ENCODE peak calls at places on chromosome 18, in ten cellular contexts. B, L, X, Y, I, N, E, A, O and S are unnamed samples.

GRCh38 chr18:23761941-23762340 is 72.7 kb downstream of the LAMA3 start:
- DNase-seq in B (no peak), L (no peak), X (no peak), Y (no peak), I (no peak), N (no peak), E (no peak), A (no peak), O (no peak), S (no peak)

GRCh38 chr18:39799010-39799409 is 2156.0 kb upstream of the PIK3C3 start:
- DNase-seq in B (no peak), L (no peak), X (peak), Y (no peak), I (no peak), N (no peak), E (no peak), A (peak), O (no peak), S (no peak)

GRCh38 chr18:59993560-59993959 is 93.8 kb downstream of the PMAIP1 start:
- DNase-seq in B (no peak), L (no peak), X (no peak), Y (no peak), I (no peak), N (no peak), E (no peak), A (no peak), O (no peak), S (no peak)

GRCh38 chr18:14769381-14769780 is 21.4 kb downstream of the ANKRD30B start:
- DNase-seq in B (no peak), L (no peak), X (no peak), Y (no peak), I (no peak), N (no peak), E (no peak), A (no peak), O (no peak), S (no peak)

GRCh38 chr18:51248685-51249084 is 51.2 kb upstream of the MEX3C start:
- DNase-seq in B (no peak), L (no peak), X (no peak), Y (no peak), I (no peak), N (no peak), E (no peak), A (no peak), O (no peak), S (no peak)

GRCh38 chr18:56436651-56437050 is 201.7 kb downstream of the TXNL1 start:
- DNase-seq in B (no peak), L (no peak), X (no peak), Y (no peak), I (no peak), N (no peak), E (no peak), A (no peak), O (no peak), S (no peak)

GRCh38 chr18:59691996-59692395 is 5.2 kb downstream of the CCBE1 start:
- DNase-seq in B (no peak), L (no peak), X (no peak), Y (peak), I (no peak), N (no peak), E (no peak), A (no peak), O (no peak), S (no peak)

GRCh38 chr18:21064347-21064746 is 47.3 kb downstream of the ROCK1 start:
- DNase-seq in B (no peak), L (no peak), X (no peak), Y (peak), I (no peak), N (no peak), E (no peak), A (no peak), O (no peak), S (no peak)

GRCh38 chr18:26057208-26057821 is 33.1 kb downstream of the SS18 start:
- DNase-seq in B (no peak), L (no peak), X (no peak), Y (peak), I (peak), N (peak), E (no peak), A (no peak), O (no peak), S (no peak)

GRCh38 chr18:32610116-32610630 is 139.5 kb upstream of the GAREM1 start:
- DNase-seq in B (no peak), L (no peak), X (no peak), Y (no peak), I (no peak), N (no peak), E (no peak), A (no peak), O (no peak), S (no peak)

GRCh38 chr18:12246849-12247808 is 7.0 kb upstream of the CIDEA start:
- DNase-seq in B (no peak), L (no peak), X (no peak), Y (no peak), I (no peak), N (no peak), E (no peak), A (peak), O (no peak), S (no peak)

GRCh38 chr18:74522635-74523548 is 11.4 kb upstream of the CNDP1 start:
- DNase-seq in B (no peak), L (no peak), X (no peak), Y (no peak), I (no peak), N (no peak), E (no peak), A (no peak), O (no peak), S (peak)

GRCh38 chr18:13463526-13463925 is 245.0 kb downstream of the LDLRAD4 start:
- DNase-seq in B (no peak), L (no peak), X (no peak), Y (no peak), I (no peak), N (no peak), E (no peak), A (no peak), O (no peak), S (peak)

GRCh38 chr18:36568487-36568886 is 260.3 kb downstream of the TPGS2 start:
- DNase-seq in B (peak), L (no peak), X (no peak), Y (no peak), I (no peak), N (no peak), E (no peak), A (no peak), O (no peak), S (no peak)

GRCh38 chr18:70377857-70378701 is 89.2 kb downstream of the SOCS6 start:
- DNase-seq in B (no peak), L (no peak), X (no peak), Y (no peak), I (no peak), N (no peak), E (no peak), A (no peak), O (no peak), S (no peak)

GRCh38 chr18:24427484-24427883 is 1.0 kb downstream of the IMPACT start:
- DNase-seq in B (no peak), L (no peak), X (no peak), Y (peak), I (no peak), N (no peak), E (no peak), A (peak), O (no peak), S (no peak)

GRCh38 chr18:10482363-10482984 is 28.0 kb downstream of the APCDD1 start:
- DNase-seq in B (no peak), L (no peak), X (no peak), Y (no peak), I (no peak), N (no peak), E (no peak), A (no peak), O (no peak), S (no peak)

GRCh38 chr18:36441426-36441870 is 143.9 kb downstream of the FHOD3 start:
- DNase-seq in B (no peak), L (no peak), X (no peak), Y (no peak), I (no peak), N (no peak), E (no peak), A (no peak), O (no peak), S (no peak)

GRCh38 chr18:54883816-54884604 is 55.7 kb downstream of the RAB27B start:
- DNase-seq in B (no peak), L (no peak), X (no peak), Y (peak), I (no peak), N (no peak), E (no peak), A (no peak), O (no peak), S (no peak)

DNA sequence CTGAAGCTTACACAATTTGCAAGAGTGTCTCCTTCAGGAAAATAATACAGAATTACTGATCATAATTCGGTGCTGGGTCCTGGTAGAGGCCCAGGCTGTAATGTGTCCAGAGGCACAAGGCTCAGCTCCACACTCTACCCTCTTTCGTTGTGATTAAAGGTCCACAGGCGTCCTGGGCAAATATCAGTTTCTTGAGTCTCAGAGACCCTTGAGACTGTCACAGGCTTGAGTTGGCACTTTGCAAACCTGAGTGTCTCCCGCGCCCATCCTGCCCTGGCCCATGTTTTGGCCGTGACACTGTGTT is 46.9 kb upstream of the SMAD7 start:
- DNase-seq in B (no peak), L (no peak), X (no peak), Y (no peak), I (no peak), N (no peak), E (no peak), A (no peak), O (no peak), S (no peak)
- H3K27ac ChIP-seq in B (no peak), L (peak), X (peak), Y (peak), I (no peak), N (no peak), E (no peak), A (peak), O (no peak), S (no peak)

GRCh38 chr18:669077-669476 is 11.6 kb downstream of the TYMS start:
- DNase-seq in B (no peak), L (no peak), X (no peak), Y (no peak), I (no peak), N (no peak), E (no peak), A (no peak), O (no peak), S (no peak)

GRCh38 chr18:670456-670996 is 13.1 kb downstream of the TYMS start:
- DNase-seq in B (no peak), L (no peak), X (no peak), Y (no peak), I (no peak), N (no peak), E (no peak), A (no peak), O (no peak), S (no peak)

GRCh38 chr18:673317-673716 is 15.9 kb downstream of the TYMS start:
- DNase-seq in B (no peak), L (no peak), X (no peak), Y (no peak), I (no peak), N (no peak), E (no peak), A (no peak), O (no peak), S (no peak)

GRCh38 chr18:673769-674168 is 16.3 kb downstream of the TYMS start:
- DNase-seq in B (no peak), L (no peak), X (no peak), Y (no peak), I (no peak), N (no peak), E (no peak), A (no peak), O (no peak), S (no peak)

GRCh38 chr18:671405-671804 is 14.0 kb downstream of the TYMS start:
- DNase-seq in B (no peak), L (no peak), X (no peak), Y (no peak), I (no peak), N (no peak), E (no peak), A (no peak), O (no peak), S (no peak)
- TF ChIP-seq POLR2A in B (peak), L (no peak), X (no peak), Y (no peak), I (no peak), N (no peak), E (no peak), A (no peak), O (no peak), S (no peak)

GRCh38 chr18:34978953-34979608 is 62.1 kb upstream of the MAPRE2 start:
- DNase-seq in B (peak), L (no peak), X (peak), Y (peak), I (peak), N (no peak), E (peak), A (peak), O (no peak), S (peak)
- TF ChIP-seq CTCF in B (no peak), L (no peak), X (no peak), Y (no peak), I (no peak), N (no peak), E (no peak), A (no peak), O (no peak), S (no peak)

DNA sequence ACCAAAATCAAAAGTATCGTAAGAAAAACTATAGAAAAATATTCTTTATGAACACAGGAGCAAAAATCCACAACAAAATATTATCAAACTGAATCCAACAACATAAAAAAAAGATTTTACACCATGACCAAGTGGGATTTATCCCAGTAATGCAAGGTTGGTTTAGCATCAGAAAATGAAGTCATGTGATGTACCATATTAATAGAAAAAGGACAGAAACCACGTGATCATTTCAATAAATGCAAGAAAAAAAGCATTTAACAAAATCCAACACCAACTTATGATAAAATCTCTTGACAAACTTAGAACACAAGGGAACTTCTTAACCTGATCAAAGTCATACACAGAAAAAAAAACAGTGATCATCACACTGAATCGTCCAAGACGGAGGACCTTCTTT is 105.3 kb downstream of the NFATC1 start:
- DNase-seq in B (no peak), L (no peak), X (no peak), Y (no peak), I (no peak), N (no peak), E (no peak), A (no peak), O (no peak), S (no peak)
- H3K27ac ChIP-seq in B (no peak), L (no peak), X (no peak), Y (no peak), I (no peak), N (no peak), E (no peak), A (no peak), O (no peak), S (no peak)

GRCh38 chr18:5237723-5238370 is 40.8 kb upstream of the AKAIN1 start:
- DNase-seq in B (peak), L (no peak), X (peak), Y (peak), I (peak), N (peak), E (peak), A (peak), O (peak), S (peak)
- TF ChIP-seq POLR2A in B (peak), L (no peak), X (peak), Y (peak), I (peak), N (peak), E (peak), A (peak), O (peak), S (peak)

GRCh38 chr18:2914185-2914584 is 67.4 kb downstream of the EMILIN2 start:
- DNase-seq in B (no peak), L (no peak), X (no peak), Y (no peak), I (peak), N (peak), E (no peak), A (no peak), O (peak), S (peak)
- TF ChIP-seq CTCF in B (no peak), L (no peak), X (no peak), Y (no peak), I (no peak), N (no peak), E (no peak), A (no peak), O (no peak), S (no peak)

GRCh38 chr18:76412818-76413565 is 82.0 kb downstream of the ZNF516 start:
- DNase-seq in B (no peak), L (no peak), X (peak), Y (peak), I (peak), N (no peak), E (no peak), A (no peak), O (no peak), S (peak)
- H3K27ac ChIP-seq in B (no peak), L (peak), X (no peak), Y (no peak), I (no peak), N (no peak), E (no peak), A (no peak), O (peak), S (no peak)

DNA sequence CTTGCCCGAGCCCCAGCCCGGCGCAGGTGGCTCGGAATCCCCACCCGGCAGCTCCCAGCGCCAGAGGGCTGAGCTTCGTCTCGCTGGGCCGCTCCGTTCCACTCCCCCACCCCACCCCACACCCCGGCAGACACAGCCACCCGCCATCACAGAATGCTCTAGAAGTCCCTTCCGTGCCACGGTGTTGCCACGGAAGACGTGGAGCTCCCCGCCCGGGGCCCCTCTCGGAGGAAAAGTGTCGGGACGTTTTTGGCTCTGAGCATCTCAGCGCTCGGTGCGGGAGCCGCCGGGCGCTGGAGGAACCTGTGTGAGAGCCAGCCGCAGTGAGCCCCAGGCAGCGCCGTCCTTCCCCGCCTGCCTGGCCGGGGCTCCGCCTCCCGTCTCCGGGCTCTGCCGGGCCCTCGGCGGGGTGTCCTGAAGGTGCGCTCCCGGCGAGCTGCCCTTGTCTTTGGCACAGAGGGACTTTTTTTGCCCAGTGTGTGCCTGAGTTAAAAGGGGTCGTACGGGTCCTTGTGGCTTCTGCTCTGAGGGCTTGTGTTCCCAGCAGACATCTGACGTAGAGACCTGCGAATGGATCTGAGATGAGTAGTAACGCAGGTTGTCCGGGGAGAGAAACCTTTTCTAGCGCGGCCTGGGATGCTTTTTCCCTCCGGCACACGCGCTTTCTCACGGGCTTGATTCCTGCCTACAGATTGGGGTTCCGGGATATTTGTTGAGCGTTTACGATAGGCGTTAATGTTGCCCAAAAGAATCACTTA is 1.8 kb downstream of the ZCCHC2 start:
- DNase-seq in B (no peak), L (no peak), X (peak), Y (peak), I (peak), N (peak), E (peak), A (peak), O (peak), S (peak)
- TF ChIP-seq POLR2A in B (peak), L (no peak), X (peak), Y (no peak), I (peak), N (no peak), E (peak), A (peak), O (peak), S (peak)